ENCODE peak calls at places on chromosomes 2 and 18, in four cellular contexts. One of them, this sample, is unnamed.

GRCh38 chr18:51580580-51580979 is 383.1 kb upstream of the MEX3C start:
- DNase-seq in A549: no peak
- DNase-seq in IMR-90: no peak
- DNase-seq in K562: no peak
- DNase-seq in this sample: no peak

GRCh38 chr2:187525164-187525900 is 28.9 kb downstream of the TFPI start:
- DNase-seq in A549: no peak
- DNase-seq in IMR-90: no peak
- DNase-seq in K562: no peak
- DNase-seq in this sample: no peak

GRCh38 chr2:134411828-134412638 is 158.2 kb downstream of the MGAT5 start:
- DNase-seq in A549: peak; percentile 67
- DNase-seq in IMR-90: peak; percentile 86
- DNase-seq in K562: peak; percentile 15
- DNase-seq in this sample: peak; percentile 100

GRCh38 chr2:224101820-224102630 is 62.9 kb upstream of the SERPINE2 start:
- DNase-seq in A549: peak; percentile 60
- DNase-seq in IMR-90: peak; percentile 98
- DNase-seq in K562: no peak
- DNase-seq in this sample: no peak

GRCh38 chr18:48790869-48791635 is 159.7 kb downstream of the SMAD7 start:
- DNase-seq in A549: no peak
- DNase-seq in IMR-90: no peak
- DNase-seq in K562: no peak
- DNase-seq in this sample: no peak

GRCh38 chr2:183543222-183543621 is 419.0 kb downstream of the NUP35 start:
- DNase-seq in A549: no peak
- DNase-seq in IMR-90: no peak
- DNase-seq in K562: no peak
- DNase-seq in this sample: no peak

GRCh38 chr2:209526541-209526940 is 102.7 kb downstream of the MAP2 start:
- DNase-seq in A549: no peak
- DNase-seq in IMR-90: peak; percentile 7
- DNase-seq in K562: no peak
- DNase-seq in this sample: no peak

GRCh38 chr2:174003635-174004310 is 38.6 kb upstream of the SP3 start:
- DNase-seq in A549: no peak
- DNase-seq in IMR-90: no peak
- DNase-seq in K562: no peak
- DNase-seq in this sample: peak; percentile 64

GRCh38 chr2:178101321-178102079 is 10.7 kb upstream of the RBM45 start:
- DNase-seq in A549: no peak
- DNase-seq in IMR-90: peak; percentile 1
- DNase-seq in K562: peak; percentile 17
- DNase-seq in this sample: no peak

GRCh38 chr2:174535757-174536703 is 49.2 kb upstream of the GPR155 start:
- DNase-seq in A549: no peak
- DNase-seq in IMR-90: no peak
- DNase-seq in K562: no peak
- DNase-seq in this sample: no peak

GRCh38 chr2:15860051-15860663 is 80.2 kb upstream of the MYCN start:
- DNase-seq in A549: no peak
- DNase-seq in IMR-90: no peak
- DNase-seq in K562: no peak
- DNase-seq in this sample: no peak

GRCh38 chr18:11147962-11148654 is 1.3 kb downstream of the PIEZO2 start:
- DNase-seq in A549: no peak
- DNase-seq in IMR-90: no peak
- DNase-seq in K562: no peak
- DNase-seq in this sample: no peak

GRCh38 chr2:221527759-221528444 is 44.2 kb downstream of the EPHA4 start:
- DNase-seq in A549: no peak
- DNase-seq in IMR-90: peak; percentile 45
- DNase-seq in K562: no peak
- DNase-seq in this sample: peak; percentile 21

GRCh38 chr2:24972315-24972958 is 682 bp upstream of the DNAJC27 start:
- DNase-seq in A549: peak; percentile 49
- DNase-seq in IMR-90: no peak
- DNase-seq in K562: no peak
- DNase-seq in this sample: peak; percentile 30

GRCh38 chr2:86392873-86393272 is 48.3 kb upstream of the KDM3A start:
- DNase-seq in A549: no peak
- DNase-seq in IMR-90: no peak
- DNase-seq in K562: no peak
- DNase-seq in this sample: no peak

DNA sequence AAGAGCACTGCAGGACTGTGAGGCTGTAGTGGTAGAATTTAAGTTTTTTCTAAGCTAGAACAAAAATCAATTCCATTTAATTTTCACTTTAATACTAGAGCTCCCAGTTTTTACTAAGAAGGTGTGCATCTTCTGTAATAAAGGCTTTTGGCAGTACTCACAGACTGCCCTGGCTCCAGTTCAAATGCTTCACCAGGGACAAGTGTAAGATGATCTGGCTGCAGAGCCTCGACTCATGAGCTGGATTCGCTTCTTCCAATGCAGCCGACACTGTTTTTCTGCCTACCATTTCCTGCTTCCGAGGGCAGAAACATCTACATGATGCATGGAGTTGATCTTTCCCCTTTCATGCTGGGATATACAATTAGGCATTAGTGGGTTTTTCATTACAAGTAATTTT is 87.0 kb downstream of the FARSB start:
- DNase-seq in A549: no peak
- DNase-seq in IMR-90: peak; percentile 85
- DNase-seq in K562: no peak
- DNase-seq in this sample: no peak
- TF ChIP-seq MAFK in A549: no peak
- TF ChIP-seq MAFK in IMR-90: no peak
- TF ChIP-seq MAFK in K562: no peak
- TF ChIP-seq MAFK in this sample: no peak

GRCh38 chr2:219273887-219274391 is 5.2 kb upstream of the DNAJB2 start:
- DNase-seq in A549: peak; percentile 95
- DNase-seq in IMR-90: no peak
- DNase-seq in K562: no peak
- DNase-seq in this sample: no peak
- TF ChIP-seq MAZ in A549: no peak
- TF ChIP-seq MAZ in IMR-90: no peak
- TF ChIP-seq MAZ in K562: no peak
- TF ChIP-seq MAZ in this sample: no peak

GRCh38 chr18:23810396-23810795 is 121.1 kb downstream of the LAMA3 start:
- DNase-seq in A549: no peak
- DNase-seq in IMR-90: no peak
- DNase-seq in K562: no peak
- DNase-seq in this sample: no peak
- TF ChIP-seq MAFK in A549: no peak
- TF ChIP-seq MAFK in IMR-90: no peak
- TF ChIP-seq MAFK in K562: no peak
- TF ChIP-seq MAFK in this sample: no peak

GRCh38 chr18:58978916-58979315 is 114.2 kb downstream of the ZNF532 start:
- DNase-seq in A549: no peak
- DNase-seq in IMR-90: no peak
- DNase-seq in K562: no peak
- DNase-seq in this sample: no peak

GRCh38 chr18:58983260-58983659 is 118.6 kb downstream of the ZNF532 start:
- DNase-seq in A549: no peak
- DNase-seq in IMR-90: no peak
- DNase-seq in K562: no peak
- DNase-seq in this sample: no peak

GRCh38 chr18:58977801-58978200 is 113.1 kb downstream of the ZNF532 start:
- DNase-seq in A549: no peak
- DNase-seq in IMR-90: no peak
- DNase-seq in K562: no peak
- DNase-seq in this sample: no peak

GRCh38 chr18:58979615-58980014 is 114.9 kb downstream of the ZNF532 start:
- DNase-seq in A549: no peak
- DNase-seq in IMR-90: no peak
- DNase-seq in K562: no peak
- DNase-seq in this sample: no peak

DNA sequence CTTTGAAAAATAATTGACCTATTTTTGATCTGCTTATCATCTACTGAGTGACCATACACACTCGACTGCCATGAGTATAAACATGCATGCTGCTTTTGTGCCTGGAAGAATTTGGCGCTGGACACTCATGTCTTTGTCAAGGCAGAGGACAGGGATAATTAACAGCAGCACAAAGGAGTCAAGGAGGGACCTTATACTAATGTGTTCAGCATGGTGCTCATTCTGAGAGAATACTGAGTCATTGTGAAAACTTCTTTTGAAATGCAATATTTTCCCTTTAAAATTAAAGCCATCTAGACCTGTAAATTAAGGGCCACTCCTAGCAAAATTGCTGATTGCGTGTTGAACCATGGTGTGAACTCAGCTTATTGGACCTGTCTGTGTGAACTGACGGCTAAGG is 116.3 kb downstream of the ZNF532 start:
- DNase-seq in A549: no peak
- DNase-seq in IMR-90: no peak
- DNase-seq in K562: no peak
- DNase-seq in this sample: no peak
- TF ChIP-seq MAZ in A549: no peak
- TF ChIP-seq MAZ in IMR-90: no peak
- TF ChIP-seq MAZ in K562: no peak
- TF ChIP-seq MAZ in this sample: no peak

GRCh38 chr2:217289909-217290283 is 430.0 kb upstream of the TNP1 start:
- DNase-seq in A549: no peak
- DNase-seq in IMR-90: peak; percentile 69
- DNase-seq in K562: no peak
- DNase-seq in this sample: peak; percentile 9
- TF ChIP-seq MAFK in A549: no peak
- TF ChIP-seq MAFK in IMR-90: no peak
- TF ChIP-seq MAFK in K562: no peak
- TF ChIP-seq MAFK in this sample: no peak

DNA sequence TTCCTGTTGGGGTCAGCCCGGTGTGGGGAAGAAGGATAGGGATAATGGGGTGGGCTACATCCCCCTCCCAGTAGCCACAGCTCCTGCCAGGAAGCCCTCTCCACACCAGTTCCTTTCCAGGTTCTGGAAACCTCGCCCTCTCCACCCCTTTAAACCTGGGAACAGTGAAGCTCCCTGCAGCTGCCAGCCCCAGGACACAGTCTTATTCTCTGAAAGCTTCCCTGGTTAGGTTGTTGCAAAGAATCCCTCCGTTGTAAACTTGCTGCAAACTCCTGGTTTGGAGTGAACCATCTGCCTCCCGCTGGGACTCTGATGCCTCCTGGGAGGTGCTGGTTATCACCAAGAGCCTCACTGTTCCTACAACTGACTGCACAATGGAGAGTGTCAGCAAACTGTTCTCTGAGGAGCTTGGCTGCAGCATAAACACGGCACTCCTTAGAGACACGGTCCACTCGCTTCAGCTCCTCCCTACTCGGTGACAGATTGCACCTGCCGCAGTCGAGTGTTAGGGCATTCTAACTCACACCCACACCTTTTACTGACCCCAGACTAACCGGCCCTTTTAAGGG is 261.8 kb upstream of the RAB6C start:
- DNase-seq in A549: no peak
- DNase-seq in IMR-90: no peak
- DNase-seq in K562: no peak
- DNase-seq in this sample: no peak
- TF ChIP-seq MAZ in A549: no peak
- TF ChIP-seq MAZ in IMR-90: no peak
- TF ChIP-seq MAZ in K562: no peak
- TF ChIP-seq MAZ in this sample: no peak